ENCODE peak calls at places on chromosomes 7 and 10, in six cellular contexts. I is neuronal stem cell, E is H9, Z is mesenchymal stem cell, Y is IMR-90, P is H1. S is an unnamed sample.

GRCh38 chr10:26430641-26431163 is 7.4 kb upstream of the APBB1IP start:
- DNase-seq in I (no peak), E (no peak), Z (no peak), Y (no peak), P (no peak), S (no peak)

GRCh38 chr10:5640501-5640900 is 25.9 kb downstream of the ASB13 start:
- DNase-seq in I (no peak), E (no peak), Z (no peak), Y (no peak), P (no peak), S (no peak)

GRCh38 chr10:46534828-46535524 is 21.5 kb downstream of the GPRIN2 start:
- DNase-seq in I (no peak), E (no peak), Z (no peak), Y (no peak), P (no peak), S (no peak)

GRCh38 chr7:84218681-84219080 is 24.1 kb upstream of the SEMA3A start:
- DNase-seq in I (no peak), E (no peak), Z (peak; percentile 73), Y (peak; percentile 84), P (no peak), S (no peak)

GRCh38 chr7:39527296-39527695 is 38.9 kb upstream of the YAE1 start:
- DNase-seq in I (no peak), E (no peak), Z (no peak), Y (no peak), P (no peak), S (no peak)

GRCh38 chr7:75971961-75972763 is 22.2 kb downstream of the TMEM120A start:
- DNase-seq in I (no peak), E (no peak), Z (peak; percentile 24), Y (no peak), P (no peak), S (peak; percentile 53)

GRCh38 chr7:13109201-13109600 is 421.8 kb downstream of the ARL4A start:
- DNase-seq in I (no peak), E (no peak), Z (no peak), Y (no peak), P (no peak), S (no peak)

GRCh38 chr10:70557086-70557845 is 45.3 kb downstream of the PRF1 start:
- DNase-seq in I (no peak), E (no peak), Z (no peak), Y (no peak), P (no peak), S (no peak)

GRCh38 chr7:40457776-40458480 is 323.1 kb downstream of the SUGCT start:
- DNase-seq in I (no peak), E (no peak), Z (no peak), Y (no peak), P (no peak), S (no peak)

GRCh38 chr7:158473946-158474345 is 113.7 kb downstream of the PTPRN2 start:
- DNase-seq in I (no peak), E (no peak), Z (no peak), Y (no peak), P (no peak), S (no peak)

GRCh38 chr7:132437730-132438129 is 138.5 kb downstream of the PLXNA4 start:
- DNase-seq in I (no peak), E (no peak), Z (peak; percentile 18), Y (no peak), P (no peak), S (no peak)

GRCh38 chr10:52106895-52107294 is 207.2 kb upstream of the DKK1 start:
- DNase-seq in I (no peak), E (no peak), Z (peak; percentile 40), Y (peak; percentile 39), P (no peak), S (peak; percentile 33)

GRCh38 chr7:143279186-143280098 is 5.3 kb upstream of the TMEM139 start:
- DNase-seq in I (peak; percentile 66), E (no peak), Z (peak; percentile 81), Y (peak; percentile 68), P (no peak), S (peak; percentile 78)

GRCh38 chr7:67398916-67399315 is 402.3 kb downstream of the TYW1 start:
- DNase-seq in I (no peak), E (no peak), Z (no peak), Y (no peak), P (no peak), S (no peak)

GRCh38 chr10:113880236-113880635 is 25.8 kb downstream of the NHLRC2 start:
- DNase-seq in I (no peak), E (no peak), Z (no peak), Y (peak; percentile 55), P (no peak), S (no peak)

GRCh38 chr7:42742321-42742720 is 169.5 kb downstream of the C7orf25 start:
- DNase-seq in I (no peak), E (no peak), Z (no peak), Y (no peak), P (no peak), S (no peak)

GRCh38 chr10:112570585-112570984 is 123.6 kb downstream of the VTI1A start:
- DNase-seq in I (no peak), E (no peak), Z (no peak), Y (no peak), P (no peak), S (no peak)

GRCh38 chr7:158023157-158023556 is 564.5 kb downstream of the PTPRN2 start:
- DNase-seq in I (no peak), E (no peak), Z (no peak), Y (no peak), P (no peak), S (no peak)

GRCh38 chr7:12995912-12996469 is 308.6 kb downstream of the ARL4A start:
- DNase-seq in I (no peak), E (no peak), Z (no peak), Y (no peak), P (no peak), S (no peak)

GRCh38 chr7:77351539-77352004 is 64.6 kb downstream of the GSAP start:
- DNase-seq in I (no peak), E (no peak), Z (no peak), Y (no peak), P (no peak), S (peak; percentile 40)

GRCh38 chr7:28697898-28698563 is 260.1 kb downstream of the TRIL start:
- DNase-seq in I (no peak), E (no peak), Z (no peak), Y (no peak), P (no peak), S (no peak)

GRCh38 chr7:69192134-69192533 is 406.1 kb upstream of the AUTS2 start:
- DNase-seq in I (no peak), E (no peak), Z (no peak), Y (no peak), P (no peak), S (no peak)

GRCh38 chr10:75272896-75273295 is 37.1 kb upstream of the COMTD1 start:
- DNase-seq in I (no peak), E (no peak), Z (peak; percentile 75), Y (no peak), P (no peak), S (no peak)

GRCh38 chr7:133513608-133514007 is 260.7 kb downstream of the EXOC4 start:
- DNase-seq in I (no peak), E (no peak), Z (peak; percentile 63), Y (peak; percentile 83), P (no peak), S (no peak)

GRCh38 chr10:33328253-33328652 is 6.2 kb downstream of the NRP1 start:
- DNase-seq in I (no peak), E (no peak), Z (no peak), Y (no peak), P (no peak), S (no peak)
- H3K4me1 ChIP-seq in I (peaks cover 15% of the 10 kb centered on the region), E (no peaks in the 10 kb centered on the region), Z (no peaks in the 10 kb centered on the region), Y (peaks cover 9% of the 10 kb centered on the region), P (no peaks in the 10 kb centered on the region), S (peaks cover 5% of the 10 kb centered on the region)

GRCh38 chr10:49082767-49083166 is 32.6 kb downstream of the VSTM4 start:
- DNase-seq in I (no peak), E (no peak), Z (no peak), Y (no peak), P (no peak), S (no peak)
- H3K27ac ChIP-seq in I (no peak overlapping the region), E (no peak overlapping the region), Z (no peak overlapping the region), Y (no peak overlapping the region), P (no peak overlapping the region), S (no peak overlapping the region)

GRCh38 chr10:77186936-77187335 is 450.7 kb downstream of the KCNMA1 start:
- DNase-seq in I (no peak), E (no peak), Z (peak; percentile 46), Y (peak; percentile 31), P (no peak), S (no peak)
- H3K4ac ChIP-seq in I (no peak overlapping the region), E (no peak overlapping the region), Z (no peak overlapping the region), Y (peak overlapping the region; percentile 6), P (no peak overlapping the region), S (no peak overlapping the region)

GRCh38 chr7:20306499-20306946 is 24.2 kb upstream of the ITGB8 start:
- DNase-seq in I (peak; percentile 9), E (peak; percentile 28), Z (peak; percentile 63), Y (no peak), P (no peak), S (peak; percentile 98)
- H3K4me1 ChIP-seq in I (peaks cover 27% of the 10 kb centered on the region), E (no peaks in the 10 kb centered on the region), Z (peaks cover 4% of the 10 kb centered on the region), Y (peaks cover 3% of the 10 kb centered on the region), P (peaks cover 10% of the 10 kb centered on the region), S (peaks cover 4% of the 10 kb centered on the region)

GRCh38 chr10:122376364-122376961 is 2.0 kb downstream of the PLEKHA1 start:
- DNase-seq in I (no peak), E (no peak), Z (no peak), Y (no peak), P (no peak), S (no peak)
- H3K27ac ChIP-seq in I (no peak overlapping the region), E (no peak overlapping the region), Z (no peak overlapping the region), Y (no peak overlapping the region), P (no peak overlapping the region), S (no peak overlapping the region)